ENCODE peak calls at places on chromosomes 7 and 10, in six cellular contexts. Z, O, Y, U, M and E are unnamed samples.

GRCh38 chr10:93376372-93377296 is 105.5 kb downstream of the MYOF start:
- DNase-seq in M (peak; percentile 82), Y (peak; percentile 36), O (peak; percentile 92), U (peak; percentile 75), Z (peak; percentile 89), E (peak; percentile 85)

GRCh38 chr7:112272921-112273561 is 66.5 kb downstream of the ZNF277 start:
- DNase-seq in U (no peak), O (peak; percentile 39), M (peak; percentile 32), Y (peak; percentile 35), Z (no peak), E (no peak)

GRCh38 chr7:134480202-134480601 is 21.3 kb upstream of the AKR1B1 start:
- DNase-seq in O (no peak), Z (no peak), Y (no peak), U (no peak), M (no peak), E (no peak)

GRCh38 chr10:103749779-103750178 is 105.6 kb downstream of the SH3PXD2A start:
- DNase-seq in Z (no peak), O (no peak), M (no peak), Y (no peak), U (no peak), E (peak; percentile 69)

GRCh38 chr7:32039000-32039756 is 31.0 kb downstream of the PDE1C start:
- DNase-seq in Y (no peak), U (no peak), M (no peak), Z (no peak), O (no peak), E (no peak)

GRCh38 chr7:142012825-142013506 is 17.3 kb downstream of the MGAM start:
- DNase-seq in M (no peak), Y (no peak), U (no peak), Z (no peak), O (no peak), E (no peak)

GRCh38 chr10:70765794-70766594 is 19.2 kb downstream of the TBATA start:
- DNase-seq in U (peak; percentile 45), O (no peak), M (no peak), Z (no peak), Y (no peak), E (no peak)

GRCh38 chr10:26311383-26311940 is 94.9 kb downstream of the GAD2 start:
- DNase-seq in Z (peak; percentile 39), O (no peak), M (no peak), U (no peak), Y (no peak), E (peak; percentile 35)

GRCh38 chr10:43039629-43040481 is 37.0 kb upstream of the RET start:
- DNase-seq in Z (no peak), O (no peak), Y (no peak), U (peak; percentile 57), M (no peak), E (no peak)

GRCh38 chr7:27899601-27900000 is 159.6 kb downstream of the TAX1BP1 start:
- DNase-seq in M (no peak), U (no peak), O (no peak), Z (no peak), Y (no peak), E (no peak)

GRCh38 chr7:3696113-3696512 is 395.1 kb downstream of the SDK1 start:
- DNase-seq in Z (no peak), O (no peak), Y (no peak), U (no peak), M (no peak), E (no peak)

GRCh38 chr7:108463613-108464012 is 7.4 kb upstream of the NRCAM start:
- DNase-seq in Z (peak; percentile 24), Y (no peak), U (no peak), M (no peak), O (no peak), E (no peak)

GRCh38 chr7:108284349-108285017 is 154.3 kb upstream of the LAMB4 start:
- DNase-seq in Y (no peak), U (no peak), Z (no peak), M (no peak), O (no peak), E (no peak)

GRCh38 chr7:115117748-115118147 is 195.9 kb downstream of the MDFIC start:
- DNase-seq in Y (no peak), M (no peak), U (no peak), Z (no peak), O (no peak), E (no peak)

GRCh38 chr7:41399171-41399570 is 303.7 kb downstream of the INHBA start:
- DNase-seq in O (no peak), M (no peak), U (no peak), Z (no peak), Y (no peak), E (peak; percentile 26)

GRCh38 chr10:79378647-79379511 is 31.6 kb downstream of the PPIF start:
- DNase-seq in Z (no peak), M (no peak), O (no peak), U (no peak), Y (peak; percentile 11), E (no peak)

GRCh38 chr10:5628366-5628765 is 38.0 kb downstream of the ASB13 start:
- DNase-seq in Z (no peak), M (no peak), Y (no peak), U (no peak), O (peak; percentile 57), E (no peak)

GRCh38 chr7:33667261-33667660 is 238.1 kb upstream of the BMPER start:
- DNase-seq in M (no peak), Y (no peak), U (no peak), Z (no peak), O (peak; percentile 5), E (no peak)

GRCh38 chr10:121267236-121268003 is 330.8 kb downstream of the FGFR2 start:
- DNase-seq in U (no peak), M (no peak), Y (no peak), O (no peak), Z (no peak), E (no peak)

GRCh38 chr7:44277851-44278250 is 47.5 kb downstream of the CAMK2B start:
- DNase-seq in M (no peak), Y (peak; percentile 3), Z (no peak), U (peak; percentile 73), O (peak; percentile 78), E (no peak)

GRCh38 chr10:100743626-100744135 is 1.7 kb upstream of the PAX2 start:
- DNase-seq in Z (peak; percentile 96), O (peak; percentile 77), Y (no peak), M (peak; percentile 66), U (no peak), E (peak; percentile 45)

GRCh38 chr7:111587126-111587525 is 24.8 kb upstream of the IMMP2L start:
- DNase-seq in Y (no peak), M (no peak), Z (no peak), O (no peak), U (no peak), E (peak; percentile 20)

GRCh38 chr10:10630281-10630680 is 387.4 kb upstream of the CELF2 start:
- DNase-seq in Y (no peak), O (no peak), U (no peak), Z (no peak), M (no peak), E (no peak)